ENCODE peak calls at places on chromosomes 11 and 22, in five cellular contexts. X is tibial nerve, J is A549, O is transverse colon, T is stomach. H is an unnamed sample. For H3K9me3, the result is how much of the 10 kb centered on the place peaks cover.

GRCh38 chr11:859394-860131 is 16.9 kb downstream of the TSPAN4 start:
- DNase-seq in X (peak), J (peak), O (peak), T (peak), H (no peak)

GRCh38 chr11:19873730-19874129 is 161.1 kb downstream of the NAV2 start:
- DNase-seq in X (no peak), J (no peak), O (no peak), T (no peak), H (no peak)

GRCh38 chr11:8959546-8960166 is 4.6 kb downstream of the TMEM9B start:
- DNase-seq in X (peak), J (peak), O (peak), T (no peak), H (no peak)

GRCh38 chr11:33452806-33453205 is 195.6 kb downstream of the HIPK3 start:
- DNase-seq in X (no peak), J (peak), O (no peak), T (no peak), H (no peak)

GRCh38 chr11:70233511-70233919 is 30.4 kb downstream of the FADD start:
- DNase-seq in X (no peak), J (peak), O (peak), T (peak), H (no peak)

GRCh38 chr22:25488244-25489020 is 76.0 kb upstream of the GRK3 start:
- DNase-seq in X (peak), J (peak), O (peak), T (peak), H (no peak)

GRCh38 chr11:66337103-66337899 is 1.1 kb upstream of the RIN1 start:
- DNase-seq in X (no peak), J (no peak), O (no peak), T (no peak), H (no peak)

GRCh38 chr11:37512156-37512780 is 914.2 kb upstream of the RAG2 start:
- DNase-seq in X (no peak), J (no peak), O (no peak), T (no peak), H (no peak)

GRCh38 chr11:1953489-1954284 is 6.6 kb downstream of the MRPL23 start:
- DNase-seq in X (no peak), J (no peak), O (no peak), T (no peak), H (peak)

GRCh38 chr11:129973809-129974208 is 28.8 kb downstream of the PRDM10 start:
- DNase-seq in X (no peak), J (no peak), O (no peak), T (peak), H (no peak)

DNA sequence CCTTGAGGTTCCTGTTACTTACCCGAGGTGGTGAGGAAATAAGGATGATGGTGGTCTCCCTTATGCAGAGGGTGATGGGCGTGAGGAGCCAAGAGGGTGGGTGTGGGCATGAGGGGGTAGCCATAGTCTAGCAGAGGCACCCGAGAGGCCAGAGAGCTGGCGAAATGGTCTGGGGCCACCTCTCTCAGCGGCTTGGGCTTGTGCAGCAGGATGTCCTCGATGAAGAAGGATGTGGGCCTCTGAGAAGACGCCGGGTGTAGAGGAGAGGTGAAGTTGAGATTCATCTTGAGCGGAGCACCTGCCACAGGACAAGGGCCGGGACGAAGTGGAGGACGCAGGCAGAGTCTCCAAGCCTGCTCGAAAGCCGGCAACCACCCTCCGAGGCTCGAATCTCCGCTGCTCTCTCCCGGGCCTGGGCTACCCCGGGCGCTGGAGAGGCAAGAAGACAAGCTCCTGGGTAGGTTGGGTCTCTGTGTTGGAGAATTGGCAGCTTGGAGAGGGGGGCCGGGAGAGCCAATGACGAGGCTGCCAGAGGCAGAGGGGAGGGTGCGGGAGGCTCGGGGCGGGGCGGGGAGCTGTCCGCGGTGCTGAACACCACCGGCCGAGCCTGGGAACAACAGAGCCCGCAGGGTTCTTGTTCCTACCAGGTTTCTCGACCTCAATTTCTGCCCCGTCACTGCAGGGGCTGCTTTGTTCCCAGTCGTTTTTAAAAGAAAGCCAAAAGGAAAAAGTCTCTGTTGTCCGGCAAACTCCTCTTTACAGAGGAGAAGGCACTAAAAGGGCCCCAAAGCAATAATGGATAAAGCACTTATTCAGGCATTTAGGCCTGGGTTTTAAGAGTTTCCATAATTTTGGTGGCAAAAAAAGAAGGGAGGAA is at the start of gene BSX:
- DNase-seq in X (no peak), J (no peak), O (peak), T (peak), H (peak)
- TF ChIP-seq EP300 in X (no peak), J (no peak), O (no peak), T (no peak), H (no peak)

GRCh38 chr22:49553518-49554295 is 274.0 kb downstream of the BRD1 start:
- DNase-seq in X (no peak), J (no peak), O (no peak), T (no peak), H (peak)

GRCh38 chr22:49553076-49553475 is 274.6 kb downstream of the BRD1 start:
- DNase-seq in X (no peak), J (no peak), O (no peak), T (no peak), H (no peak)

GRCh38 chr22:49555526-49555925 is 272.1 kb downstream of the BRD1 start:
- DNase-seq in X (no peak), J (no peak), O (peak), T (no peak), H (peak)

GRCh38 chr22:49554296-49554625 is 273.4 kb downstream of the BRD1 start:
- DNase-seq in X (no peak), J (no peak), O (no peak), T (no peak), H (peak)

DNA sequence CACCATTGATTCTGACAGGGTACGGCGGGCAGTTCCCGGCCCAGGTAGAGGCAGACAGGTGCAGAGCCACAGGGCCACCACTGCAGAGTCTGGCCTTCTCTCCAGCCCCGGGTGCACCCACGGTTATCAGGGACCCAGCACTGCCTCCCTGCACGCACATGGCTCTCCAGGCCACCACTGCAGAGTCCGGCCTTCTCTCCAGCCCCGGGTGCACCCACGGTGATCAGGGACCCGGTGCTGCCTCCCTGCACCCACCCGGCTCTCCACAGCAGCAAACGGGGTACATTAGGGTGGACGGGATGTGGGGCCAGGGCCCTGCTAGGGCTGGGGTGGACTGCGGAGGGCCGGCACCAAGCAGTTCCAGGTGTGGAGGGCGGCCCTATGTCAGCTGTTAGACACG is 272.9 kb downstream of the BRD1 start:
- DNase-seq in X (no peak), J (no peak), O (peak), T (no peak), H (peak)
- H3K9me3 ChIP-seq in X (under half), J (under half), O (under half), T (under half), H (under half)

DNA sequence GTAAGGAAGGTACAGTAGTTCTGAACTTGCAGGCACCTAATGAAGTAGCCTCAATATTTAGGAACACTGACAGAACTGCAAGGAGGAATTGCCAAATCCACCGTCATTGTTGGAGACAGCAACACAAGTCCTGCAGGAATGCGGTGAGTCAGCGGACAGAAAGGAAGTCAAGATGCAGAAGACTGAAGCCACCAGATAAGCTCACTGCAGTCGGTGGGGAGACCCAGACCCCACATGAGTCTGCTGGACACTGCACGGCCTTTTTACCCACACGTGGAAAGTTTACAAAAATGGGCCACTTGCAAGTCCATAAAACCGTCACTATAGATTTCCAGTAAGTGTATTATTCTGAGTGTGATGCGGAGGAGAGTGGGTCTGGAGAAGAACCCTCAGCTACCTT is 1471.6 kb downstream of the TBC1D22A start:
- DNase-seq in X (no peak), J (no peak), O (no peak), T (peak), H (no peak)
- TF ChIP-seq EP300 in X (no peak), J (no peak), O (no peak), T (no peak), H (no peak)

GRCh38 chr11:5922749-5923426 is 19.2 kb upstream of the OR56A3 start:
- DNase-seq in X (no peak), J (no peak), O (no peak), T (no peak), H (no peak)
- H3K9me3 ChIP-seq in X (under half), J (under half), O (under half), T (under half), H (under half)

GRCh38 chr11:45379162-45379863 is 93.2 kb upstream of the SYT13 start:
- DNase-seq in X (no peak), J (no peak), O (no peak), T (no peak), H (no peak)

GRCh38 chr11:45384711-45385241 is 98.6 kb upstream of the SYT13 start:
- DNase-seq in X (no peak), J (no peak), O (no peak), T (no peak), H (no peak)

GRCh38 chr11:45383229-45383628 is 97.1 kb upstream of the SYT13 start:
- DNase-seq in X (no peak), J (no peak), O (no peak), T (no peak), H (no peak)

GRCh38 chr11:45384016-45384415 is 97.9 kb upstream of the SYT13 start:
- DNase-seq in X (no peak), J (no peak), O (no peak), T (no peak), H (no peak)

GRCh38 chr11:45382133-45382878 is 96.2 kb upstream of the SYT13 start:
- DNase-seq in X (no peak), J (no peak), O (no peak), T (no peak), H (peak)
- TF ChIP-seq EP300 in X (no peak), J (no peak), O (no peak), T (no peak), H (no peak)

GRCh38 chr11:99260696-99261095 is 239.9 kb downstream of the CNTN5 start:
- DNase-seq in X (no peak), J (no peak), O (no peak), T (no peak), H (no peak)
- H3K9me3 ChIP-seq in X (under half), J (under half), O (under half), T (under half), H (under half)

GRCh38 chr22:29798801-29799200 is 31.6 kb downstream of the UQCR10 start:
- DNase-seq in X (no peak), J (no peak), O (no peak), T (peak), H (no peak)

GRCh38 chr22:29799217-29799680 is 32.1 kb downstream of the UQCR10 start:
- DNase-seq in X (peak), J (peak), O (peak), T (peak), H (peak)

GRCh38 chr22:29798318-29798717 is 31.1 kb downstream of the UQCR10 start:
- DNase-seq in X (no peak), J (no peak), O (no peak), T (no peak), H (no peak)

GRCh38 chr22:29795663-29796062 is 28.5 kb downstream of the UQCR10 start:
- DNase-seq in X (no peak), J (no peak), O (no peak), T (no peak), H (no peak)

GRCh38 chr22:29797351-29797750 is 30.2 kb downstream of the UQCR10 start:
- DNase-seq in X (no peak), J (no peak), O (no peak), T (no peak), H (no peak)
- TF ChIP-seq EP300 in X (no peak), J (no peak), O (no peak), T (no peak), H (no peak)

GRCh38 chr22:48444320-48445112 is 1383.2 kb downstream of the BRD1 start:
- DNase-seq in X (no peak), J (no peak), O (no peak), T (no peak), H (no peak)

GRCh38 chr22:48441553-48441850 is 1386.2 kb downstream of the BRD1 start:
- DNase-seq in X (no peak), J (no peak), O (no peak), T (no peak), H (no peak)

GRCh38 chr22:48442663-48443062 is 1385.0 kb downstream of the BRD1 start:
- DNase-seq in X (no peak), J (no peak), O (no peak), T (no peak), H (no peak)

GRCh38 chr22:48445113-48445827 is 1382.4 kb downstream of the BRD1 start:
- DNase-seq in X (no peak), J (peak), O (no peak), T (no peak), H (no peak)

GRCh38 chr22:48443680-48444079 is 1384.0 kb downstream of the BRD1 start:
- DNase-seq in X (no peak), J (no peak), O (no peak), T (no peak), H (no peak)
- H3K9me3 ChIP-seq in X (under half), J (under half), O (under half), T (under half), H (under half)

GRCh38 chr11:89181111-89181510 is 3.4 kb downstream of the TYR start:
- DNase-seq in X (no peak), J (no peak), O (no peak), T (no peak), H (no peak)

GRCh38 chr11:89184021-89184420 is 6.3 kb downstream of the TYR start:
- DNase-seq in X (no peak), J (no peak), O (no peak), T (no peak), H (no peak)

GRCh38 chr11:89176938-89177337 is 737 bp upstream of the TYR start:
- DNase-seq in X (no peak), J (no peak), O (no peak), T (no peak), H (no peak)

GRCh38 chr11:89177691-89178231 is at the start of gene TYR:
- DNase-seq in X (no peak), J (no peak), O (no peak), T (no peak), H (no peak)

DNA sequence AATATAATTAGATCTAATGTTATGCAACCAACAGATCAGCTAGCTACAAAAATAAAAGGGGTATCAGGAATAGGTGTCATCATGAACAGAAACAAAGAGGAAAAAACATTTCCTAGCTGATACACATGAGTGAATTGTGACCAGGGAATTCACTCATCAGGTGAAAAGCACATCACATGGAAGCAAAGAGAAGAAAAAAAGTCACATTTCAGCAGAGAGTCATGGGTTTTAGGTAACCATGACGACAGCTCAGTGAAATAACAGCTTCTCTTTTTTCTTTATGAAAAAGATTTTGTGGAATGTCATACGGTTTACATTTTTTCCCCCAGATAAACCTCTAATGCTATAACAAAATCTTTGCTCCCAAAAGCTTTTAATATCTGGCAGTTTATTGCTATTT is 5.1 kb downstream of the TYR start:
- DNase-seq in X (no peak), J (no peak), O (no peak), T (no peak), H (no peak)
- TF ChIP-seq EP300 in X (no peak), J (no peak), O (no peak), T (no peak), H (no peak)

DNA sequence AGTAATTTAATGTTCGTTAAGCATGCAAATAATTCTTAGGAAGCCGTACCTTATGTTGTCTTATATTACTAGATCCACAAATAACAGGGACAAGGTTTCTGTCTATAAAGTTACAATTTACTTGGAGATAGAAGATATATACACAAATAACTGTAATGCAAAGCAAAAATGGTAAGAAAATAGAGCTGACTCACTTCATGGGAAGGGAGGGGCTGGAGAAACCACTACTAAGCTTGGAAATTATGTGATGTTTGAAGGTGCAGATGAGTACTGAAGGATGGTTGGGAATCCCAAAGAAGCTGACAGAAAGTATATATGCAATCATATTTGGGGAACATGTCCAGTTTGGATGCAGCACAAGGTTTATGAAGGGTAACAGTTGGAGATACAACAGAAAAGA is 4.0 kb downstream of the NPAT start:
- DNase-seq in X (no peak), J (no peak), O (no peak), T (no peak), H (no peak)
- H3K9me3 ChIP-seq in X (under half), J (under half), O (under half), T (under half), H (under half)

H was measured in suprapubic skin.